ENCODE peak calls at places on chromosome 21, in six cellular contexts. One of them, this sample, is unnamed. For H3K27me3 and H3K4me1, the result is how much of the 10 kb centered on the place peaks cover.

GRCh38 chr21:45074048-45074817 is at the start of gene ADARB1:
- DNase-seq in small intestine: peak
- DNase-seq in HCT116: no peak
- DNase-seq in left ventricle myocardium inferior: peak
- DNase-seq in cardiac muscle cell: peak
- DNase-seq in PC-3: peak
- DNase-seq in this sample: peak

GRCh38 chr21:31908106-31909031 is 35.5 kb downstream of the HUNK start:
- DNase-seq in small intestine: peak
- DNase-seq in HCT116: no peak
- DNase-seq in left ventricle myocardium inferior: no peak
- DNase-seq in cardiac muscle cell: no peak
- DNase-seq in PC-3: peak
- DNase-seq in this sample: peak

GRCh38 chr21:45304945-45305344 is 17.2 kb upstream of the POFUT2 start:
- DNase-seq in small intestine: no peak
- DNase-seq in HCT116: no peak
- DNase-seq in left ventricle myocardium inferior: peak
- DNase-seq in cardiac muscle cell: no peak
- DNase-seq in PC-3: no peak
- DNase-seq in this sample: no peak

GRCh38 chr21:28776251-28776650 is 216.4 kb downstream of the LTN1 start:
- DNase-seq in small intestine: no peak
- DNase-seq in HCT116: no peak
- DNase-seq in left ventricle myocardium inferior: no peak
- DNase-seq in cardiac muscle cell: peak
- DNase-seq in PC-3: peak
- DNase-seq in this sample: no peak

GRCh38 chr21:17783816-17784598 is 35.1 kb downstream of the C21orf91 start:
- DNase-seq in small intestine: peak
- DNase-seq in HCT116: no peak
- DNase-seq in left ventricle myocardium inferior: no peak
- DNase-seq in cardiac muscle cell: no peak
- DNase-seq in PC-3: no peak
- DNase-seq in this sample: peak

GRCh38 chr21:32955307-32955937 is 70.3 kb upstream of the OLIG2 start:
- DNase-seq in small intestine: no peak
- DNase-seq in HCT116: no peak
- DNase-seq in left ventricle myocardium inferior: no peak
- DNase-seq in cardiac muscle cell: no peak
- DNase-seq in PC-3: no peak
- DNase-seq in this sample: no peak

GRCh38 chr21:21101911-21102310 is 103.7 kb downstream of the NCAM2 start:
- DNase-seq in small intestine: no peak
- DNase-seq in HCT116: no peak
- DNase-seq in left ventricle myocardium inferior: no peak
- DNase-seq in cardiac muscle cell: peak
- DNase-seq in PC-3: peak
- DNase-seq in this sample: no peak

GRCh38 chr21:24895885-24896734 is 711.2 kb downstream of the MRPL39 start:
- DNase-seq in small intestine: no peak
- DNase-seq in HCT116: no peak
- DNase-seq in left ventricle myocardium inferior: no peak
- DNase-seq in cardiac muscle cell: peak
- DNase-seq in PC-3: peak
- DNase-seq in this sample: peak

GRCh38 chr21:32094792-32095191 is 184.1 kb downstream of the MIS18A start:
- DNase-seq in small intestine: peak
- DNase-seq in HCT116: peak
- DNase-seq in left ventricle myocardium inferior: no peak
- DNase-seq in cardiac muscle cell: peak
- DNase-seq in PC-3: peak
- DNase-seq in this sample: no peak

GRCh38 chr21:28828981-28829380 is 163.7 kb downstream of the LTN1 start:
- DNase-seq in small intestine: no peak
- DNase-seq in HCT116: no peak
- DNase-seq in left ventricle myocardium inferior: no peak
- DNase-seq in cardiac muscle cell: no peak
- DNase-seq in PC-3: no peak
- DNase-seq in this sample: no peak

GRCh38 chr21:36692125-36692843 is 6.6 kb upstream of the SIM2 start:
- DNase-seq in small intestine: no peak
- DNase-seq in HCT116: no peak
- DNase-seq in left ventricle myocardium inferior: no peak
- DNase-seq in cardiac muscle cell: no peak
- DNase-seq in PC-3: no peak
- DNase-seq in this sample: no peak
- H3K27me3 ChIP-seq in small intestine: half or more
- H3K27me3 ChIP-seq in HCT116: under half
- H3K27me3 ChIP-seq in left ventricle myocardium inferior: half or more
- H3K27me3 ChIP-seq in cardiac muscle cell: half or more
- H3K27me3 ChIP-seq in PC-3: under half
- H3K27me3 ChIP-seq in this sample: half or more

GRCh38 chr21:44020551-44020950 is 8.4 kb downstream of the TRAPPC10 start:
- DNase-seq in small intestine: no peak
- DNase-seq in HCT116: no peak
- DNase-seq in left ventricle myocardium inferior: no peak
- DNase-seq in cardiac muscle cell: no peak
- DNase-seq in PC-3: no peak
- DNase-seq in this sample: no peak
- H3K4me1 ChIP-seq in small intestine: under half
- H3K4me1 ChIP-seq in HCT116: under half
- H3K4me1 ChIP-seq in left ventricle myocardium inferior: half or more
- H3K4me1 ChIP-seq in cardiac muscle cell: under half
- H3K4me1 ChIP-seq in PC-3: under half
- H3K4me1 ChIP-seq in this sample: half or more

GRCh38 chr21:36542312-36543101 is 62.6 kb upstream of the CLDN14 start:
- DNase-seq in small intestine: no peak
- DNase-seq in HCT116: no peak
- DNase-seq in left ventricle myocardium inferior: no peak
- DNase-seq in cardiac muscle cell: no peak
- DNase-seq in PC-3: no peak
- DNase-seq in this sample: peak

GRCh38 chr21:36541721-36542139 is 61.8 kb upstream of the CLDN14 start:
- DNase-seq in small intestine: no peak
- DNase-seq in HCT116: no peak
- DNase-seq in left ventricle myocardium inferior: no peak
- DNase-seq in cardiac muscle cell: no peak
- DNase-seq in PC-3: no peak
- DNase-seq in this sample: no peak

GRCh38 chr21:36539434-36540150 is 59.7 kb upstream of the CLDN14 start:
- DNase-seq in small intestine: no peak
- DNase-seq in HCT116: no peak
- DNase-seq in left ventricle myocardium inferior: no peak
- DNase-seq in cardiac muscle cell: no peak
- DNase-seq in PC-3: no peak
- DNase-seq in this sample: no peak

GRCh38 chr21:36538761-36539160 is 58.8 kb upstream of the CLDN14 start:
- DNase-seq in small intestine: no peak
- DNase-seq in HCT116: no peak
- DNase-seq in left ventricle myocardium inferior: no peak
- DNase-seq in cardiac muscle cell: no peak
- DNase-seq in PC-3: no peak
- DNase-seq in this sample: no peak

DNA sequence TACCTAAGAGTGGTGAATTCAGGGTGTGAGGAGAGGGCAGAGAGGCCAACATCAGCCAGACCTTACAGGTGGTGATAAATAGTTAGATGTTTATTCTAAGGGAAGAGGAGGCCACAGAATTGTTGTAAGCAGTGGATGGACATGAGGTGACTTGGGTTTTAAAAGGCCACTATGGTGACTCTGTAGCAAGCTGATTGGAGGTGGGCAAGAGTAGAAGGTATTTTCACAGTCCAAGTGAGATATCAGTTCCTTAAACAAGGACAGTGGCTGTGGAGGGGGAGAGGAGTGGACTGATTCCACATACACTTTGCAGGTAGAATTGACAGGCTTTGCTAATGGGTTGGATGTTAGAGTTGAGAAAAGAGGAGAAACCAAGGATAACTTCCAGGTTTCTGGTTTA is 60.8 kb upstream of the CLDN14 start:
- DNase-seq in small intestine: no peak
- DNase-seq in HCT116: no peak
- DNase-seq in left ventricle myocardium inferior: no peak
- DNase-seq in cardiac muscle cell: no peak
- DNase-seq in PC-3: no peak
- DNase-seq in this sample: no peak
- H3K27me3 ChIP-seq in small intestine: under half
- H3K27me3 ChIP-seq in HCT116: under half
- H3K27me3 ChIP-seq in left ventricle myocardium inferior: half or more
- H3K27me3 ChIP-seq in cardiac muscle cell: under half
- H3K27me3 ChIP-seq in PC-3: under half
- H3K27me3 ChIP-seq in this sample: half or more

GRCh38 chr21:29887313-29888009 is 52.3 kb downstream of the GRIK1 start:
- DNase-seq in small intestine: no peak
- DNase-seq in HCT116: no peak
- DNase-seq in left ventricle myocardium inferior: no peak
- DNase-seq in cardiac muscle cell: no peak
- DNase-seq in PC-3: no peak
- DNase-seq in this sample: no peak
- H3K4me1 ChIP-seq in small intestine: under half
- H3K4me1 ChIP-seq in HCT116: under half
- H3K4me1 ChIP-seq in left ventricle myocardium inferior: under half
- H3K4me1 ChIP-seq in cardiac muscle cell: under half
- H3K4me1 ChIP-seq in PC-3: under half
- H3K4me1 ChIP-seq in this sample: under half

DNA sequence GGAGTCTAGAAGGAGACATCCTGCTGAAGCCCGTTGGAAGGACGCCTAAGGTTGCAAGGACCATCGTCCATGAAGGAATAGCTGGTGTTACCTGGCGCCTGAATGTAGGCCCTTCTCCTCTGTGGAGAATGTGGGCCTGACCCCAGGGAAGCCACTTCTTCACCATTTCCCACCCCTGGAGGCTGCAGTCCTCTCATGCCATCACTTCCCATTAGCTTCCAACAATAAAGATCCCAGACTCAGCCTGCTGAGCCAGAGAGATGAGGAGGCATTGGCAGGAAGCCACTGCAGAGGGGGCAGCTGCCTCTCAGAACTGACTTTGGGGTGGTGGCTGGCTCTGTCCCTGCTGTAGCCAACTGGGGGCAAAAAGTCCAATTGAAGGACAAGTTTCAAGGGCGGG is 21.3 kb upstream of the KCNE2 start:
- DNase-seq in small intestine: no peak
- DNase-seq in HCT116: no peak
- DNase-seq in left ventricle myocardium inferior: no peak
- DNase-seq in cardiac muscle cell: no peak
- DNase-seq in PC-3: no peak
- DNase-seq in this sample: no peak
- H3K27me3 ChIP-seq in small intestine: under half
- H3K27me3 ChIP-seq in HCT116: under half
- H3K27me3 ChIP-seq in left ventricle myocardium inferior: under half
- H3K27me3 ChIP-seq in cardiac muscle cell: under half
- H3K27me3 ChIP-seq in PC-3: under half
- H3K27me3 ChIP-seq in this sample: under half

DNA sequence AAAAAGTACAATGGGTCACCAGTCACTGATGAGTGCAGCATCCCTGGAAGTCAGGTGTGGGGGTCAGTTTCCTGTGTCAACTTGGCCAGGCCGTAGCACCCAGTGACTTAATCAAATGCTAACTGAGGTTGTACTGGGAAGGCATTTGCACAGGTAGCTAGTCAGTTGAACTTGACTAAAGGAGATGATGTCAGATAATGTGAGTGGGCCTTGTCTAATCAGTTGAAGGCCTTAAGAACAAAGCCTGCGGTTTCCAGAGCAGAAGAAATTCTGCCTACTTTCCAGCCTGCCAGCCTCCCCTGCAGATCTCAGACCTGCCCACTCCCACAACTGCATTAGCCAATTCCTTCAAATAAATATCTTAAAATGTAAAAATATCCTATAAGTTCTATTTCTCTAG is 57.1 kb downstream of the ERG start:
- DNase-seq in small intestine: no peak
- DNase-seq in HCT116: no peak
- DNase-seq in left ventricle myocardium inferior: no peak
- DNase-seq in cardiac muscle cell: no peak
- DNase-seq in PC-3: peak
- DNase-seq in this sample: no peak
- H3K4me1 ChIP-seq in small intestine: under half
- H3K4me1 ChIP-seq in HCT116: under half
- H3K4me1 ChIP-seq in left ventricle myocardium inferior: under half
- H3K4me1 ChIP-seq in cardiac muscle cell: under half
- H3K4me1 ChIP-seq in PC-3: under half
- H3K4me1 ChIP-seq in this sample: under half

DNA sequence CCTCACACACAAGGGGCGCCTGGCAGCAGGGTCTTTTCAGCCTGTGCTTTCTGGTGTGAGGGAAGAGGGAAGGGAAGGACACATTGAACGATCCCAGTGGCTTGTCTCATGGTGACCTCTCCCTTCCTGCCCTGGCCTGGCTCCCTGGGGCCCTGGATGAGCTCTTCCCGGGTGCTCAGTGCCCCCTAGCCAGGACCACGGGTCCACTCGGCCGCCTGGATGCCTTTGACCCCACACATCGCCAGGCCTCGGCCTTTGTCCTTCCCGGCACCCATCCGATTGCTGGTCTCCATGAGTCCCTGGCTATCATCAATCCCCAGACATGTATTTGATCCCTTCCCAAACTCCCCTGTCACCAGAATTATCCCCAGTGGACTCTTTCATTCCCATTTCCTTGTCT is 6.0 kb upstream of the TFF3 start:
- DNase-seq in small intestine: no peak
- DNase-seq in HCT116: no peak
- DNase-seq in left ventricle myocardium inferior: no peak
- DNase-seq in cardiac muscle cell: no peak
- DNase-seq in PC-3: no peak
- DNase-seq in this sample: no peak
- H3K27me3 ChIP-seq in small intestine: under half
- H3K27me3 ChIP-seq in HCT116: under half
- H3K27me3 ChIP-seq in left ventricle myocardium inferior: under half
- H3K27me3 ChIP-seq in cardiac muscle cell: under half
- H3K27me3 ChIP-seq in PC-3: under half
- H3K27me3 ChIP-seq in this sample: under half

GRCh38 chr21:43599728-43600127 is 59.6 kb downstream of the HSF2BP start:
- DNase-seq in small intestine: no peak
- DNase-seq in HCT116: no peak
- DNase-seq in left ventricle myocardium inferior: no peak
- DNase-seq in cardiac muscle cell: no peak
- DNase-seq in PC-3: no peak
- DNase-seq in this sample: no peak

GRCh38 chr21:43597052-43597451 is 62.2 kb downstream of the HSF2BP start:
- DNase-seq in small intestine: no peak
- DNase-seq in HCT116: no peak
- DNase-seq in left ventricle myocardium inferior: no peak
- DNase-seq in cardiac muscle cell: peak
- DNase-seq in PC-3: peak
- DNase-seq in this sample: no peak

GRCh38 chr21:43596616-43597015 is 62.7 kb downstream of the HSF2BP start:
- DNase-seq in small intestine: no peak
- DNase-seq in HCT116: no peak
- DNase-seq in left ventricle myocardium inferior: no peak
- DNase-seq in cardiac muscle cell: no peak
- DNase-seq in PC-3: no peak
- DNase-seq in this sample: no peak

GRCh38 chr21:43597845-43598244 is 61.4 kb downstream of the HSF2BP start:
- DNase-seq in small intestine: no peak
- DNase-seq in HCT116: no peak
- DNase-seq in left ventricle myocardium inferior: no peak
- DNase-seq in cardiac muscle cell: no peak
- DNase-seq in PC-3: peak
- DNase-seq in this sample: no peak

GRCh38 chr21:43598416-43599120 is 60.7 kb downstream of the HSF2BP start:
- DNase-seq in small intestine: no peak
- DNase-seq in HCT116: no peak
- DNase-seq in left ventricle myocardium inferior: no peak
- DNase-seq in cardiac muscle cell: peak
- DNase-seq in PC-3: peak
- DNase-seq in this sample: no peak
- H3K4me1 ChIP-seq in small intestine: under half
- H3K4me1 ChIP-seq in HCT116: under half
- H3K4me1 ChIP-seq in left ventricle myocardium inferior: under half
- H3K4me1 ChIP-seq in cardiac muscle cell: under half
- H3K4me1 ChIP-seq in PC-3: half or more
- H3K4me1 ChIP-seq in this sample: under half

GRCh38 chr21:42221581-42222345 is 2.8 kb downstream of the ABCG1 start:
- DNase-seq in small intestine: no peak
- DNase-seq in HCT116: no peak
- DNase-seq in left ventricle myocardium inferior: no peak
- DNase-seq in cardiac muscle cell: peak
- DNase-seq in PC-3: no peak
- DNase-seq in this sample: no peak
- H3K27me3 ChIP-seq in small intestine: under half
- H3K27me3 ChIP-seq in HCT116: under half
- H3K27me3 ChIP-seq in left ventricle myocardium inferior: under half
- H3K27me3 ChIP-seq in cardiac muscle cell: under half
- H3K27me3 ChIP-seq in PC-3: under half
- H3K27me3 ChIP-seq in this sample: under half

This sample was measured in transverse colon.